ENCODE peak calls at places on chromosomes 7 and 10, in six cellular contexts. D is gastrocnemius medialis; C is activated naive CD8-positive, alpha-beta T cell treated with anti-CD3 and anti-CD28 coated beads, Interleukin-2, amount 50 U/mL, for 24 hours; L is hepatic stellate cell; S is activated T-cell treated with anti-CD3 and anti-CD28 coated beads for 1 hour; J is kidney glomerular epithelial cell. Z is an unnamed sample.

GRCh38 chr7:141649137-141649864 is 52.7 kb downstream of the DENND11 start:
- DNase-seq in D (no peak), C (no peak), L (no peak), S (no peak), J (peak; percentile 57), Z (no peak)

GRCh38 chr10:13234172-13234571 is at the start of gene UCMA:
- DNase-seq in D (no peak), C (no peak), L (no peak), S (no peak), J (no peak), Z (no peak)

GRCh38 chr7:24158976-24159375 is 125.0 kb upstream of the NPY start:
- DNase-seq in D (no peak), C (no peak), L (no peak), S (no peak), J (no peak), Z (no peak)

GRCh38 chr7:42055171-42055570 is 181.8 kb downstream of the GLI3 start:
- DNase-seq in D (no peak), C (no peak), L (no peak), S (no peak), J (no peak), Z (no peak)

GRCh38 chr10:46524471-46525176 is 31.8 kb downstream of the GPRIN2 start:
- DNase-seq in D (no peak), C (no peak), L (peak; percentile 88), S (no peak), J (peak; percentile 68), Z (peak; percentile 45)

GRCh38 chr10:98242823-98243222 is 25.2 kb downstream of the LOXL4 start:
- DNase-seq in D (no peak), C (no peak), L (no peak), S (no peak), J (peak; percentile 46), Z (no peak)

GRCh38 chr10:30542001-30542861 is 87.3 kb downstream of the LYZL2 start:
- DNase-seq in D (no peak), C (no peak), L (no peak), S (no peak), J (no peak), Z (no peak)

GRCh38 chr7:45573636-45574470 is at the start of gene ADCY1:
- DNase-seq in D (no peak), C (peak; percentile 17), L (no peak), S (no peak), J (no peak), Z (no peak)

GRCh38 chr7:157773361-157773760 is 436.6 kb downstream of the DNAJB6 start:
- DNase-seq in D (no peak), C (no peak), L (no peak), S (no peak), J (no peak), Z (no peak)

GRCh38 chr10:17206210-17206709 is 4.8 kb upstream of the TRDMT1 start:
- DNase-seq in D (no peak), C (no peak), L (peak; percentile 52), S (no peak), J (peak; percentile 79), Z (no peak)

GRCh38 chr10:90051053-90051452 is 349.7 kb downstream of the KIF20B start:
- DNase-seq in D (no peak), C (no peak), L (no peak), S (no peak), J (no peak), Z (no peak)

GRCh38 chr7:97004931-97005763 is at the start of gene DLX6:
- DNase-seq in D (no peak), C (peak; percentile 52), L (no peak), S (no peak), J (no peak), Z (no peak)

GRCh38 chr7:116689787-116690186 is 17.8 kb downstream of the MET start:
- DNase-seq in D (no peak), C (no peak), L (no peak), S (no peak), J (peak; percentile 31), Z (no peak)

GRCh38 chr7:149473251-149473650 is 12.4 kb upstream of the ZNF777 start:
- DNase-seq in D (no peak), C (no peak), L (no peak), S (no peak), J (no peak), Z (no peak)

GRCh38 chr7:82429408-82429807 is 14.2 kb downstream of the CACNA2D1 start:
- DNase-seq in D (no peak), C (no peak), L (no peak), S (no peak), J (no peak), Z (no peak)

GRCh38 chr7:128909605-128910568 is 622 bp downstream of the KCP start:
- DNase-seq in D (no peak), C (no peak), L (peak; percentile 81), S (no peak), J (peak; percentile 61), Z (no peak)

GRCh38 chr10:97633921-97634320 is 621 bp upstream of the MORN4 start:
- DNase-seq in D (no peak), C (no peak), L (no peak), S (no peak), J (no peak), Z (no peak)

GRCh38 chr10:116316533-116316932 is 7.7 kb upstream of the CCDC172 start:
- DNase-seq in D (no peak), C (no peak), L (no peak), S (no peak), J (peak; percentile 6), Z (no peak)

GRCh38 chr10:26557641-26558014 is 119.5 kb downstream of the APBB1IP start:
- DNase-seq in D (no peak), C (no peak), L (peak; percentile 16), S (no peak), J (peak; percentile 56), Z (no peak)

GRCh38 chr7:137932881-137933269 is 69.0 kb downstream of the CREB3L2 start:
- DNase-seq in D (peak; percentile 13), C (no peak), L (no peak), S (no peak), J (no peak), Z (no peak)

GRCh38 chr10:85600026-85600743 is 766.4 kb downstream of the GRID1 start:
- DNase-seq in D (no peak), C (no peak), L (no peak), S (no peak), J (no peak), Z (peak; percentile 5)

GRCh38 chr7:51139796-51140195 is 176.8 kb downstream of the COBL start:
- DNase-seq in D (no peak), C (no peak), L (no peak), S (no peak), J (no peak), Z (peak; percentile 58)

Z was measured in ureter.